ENCODE peak calls at places on chromosomes 6 and 20, in nine cellular contexts. A is endothelial cell; L is AG04449; J is CD8-positive, alpha-beta T cell; G is bronchial epithelial cell; N is neural crest cell; I is kidney; E is retinal pigment epithelial cell; Y is PC-3. Q is an unnamed sample.

GRCh38 chr6:146028250-146028789 is 542 bp upstream of the GRM1 start:
- DNase-seq in A (peak; percentile 91), L (no peak), J (peak; percentile 5), G (peak; percentile 32), N (peak; percentile 80), I (peak; percentile 75), E (peak; percentile 20), Y (peak; percentile 41), Q (peak; percentile 34)

GRCh38 chr20:57259179-57260021 is 7.0 kb downstream of the BMP7 start:
- DNase-seq in A (no peak), L (no peak), J (no peak), G (no peak), N (no peak), I (no peak), E (no peak), Y (no peak), Q (no peak)

GRCh38 chr20:23291575-23292240 is 58.9 kb upstream of the NXT1 start:
- DNase-seq in A (no peak), L (peak; percentile 14), J (no peak), G (no peak), N (no peak), I (no peak), E (no peak), Y (no peak), Q (no peak)

GRCh38 chr6:139881728-139882211 is 507.3 kb upstream of the CITED2 start:
- DNase-seq in A (peak; percentile 45), L (no peak), J (no peak), G (peak; percentile 45), N (peak; percentile 43), I (no peak), E (no peak), Y (peak; percentile 54), Q (peak; percentile 23)

GRCh38 chr6:104768906-104769305 is 90.8 kb downstream of the HACE1 start:
- DNase-seq in A (no peak), L (no peak), J (no peak), G (no peak), N (no peak), I (no peak), E (no peak), Y (no peak), Q (no peak)

GRCh38 chr6:71134929-71135642 is 153.5 kb upstream of the OGFRL1 start:
- DNase-seq in A (no peak), L (no peak), J (no peak), G (no peak), N (no peak), I (no peak), E (no peak), Y (no peak), Q (no peak)

GRCh38 chr6:54010340-54011276 is 100.6 kb upstream of the MLIP start:
- DNase-seq in A (no peak), L (no peak), J (no peak), G (no peak), N (no peak), I (no peak), E (no peak), Y (peak; percentile 34), Q (no peak)

GRCh38 chr6:27138837-27139752 is 108.4 kb upstream of the PRSS16 start:
- DNase-seq in A (peak; percentile 37), L (no peak), J (peak; percentile 38), G (no peak), N (peak; percentile 66), I (peak; percentile 82), E (no peak), Y (no peak), Q (peak; percentile 56)

GRCh38 chr6:35729722-35730121 is 7.1 kb upstream of the ARMC12 start:
- DNase-seq in A (no peak), L (no peak), J (no peak), G (no peak), N (no peak), I (no peak), E (no peak), Y (no peak), Q (no peak)

GRCh38 chr6:35730745-35731413 is 6.0 kb upstream of the ARMC12 start:
- DNase-seq in A (no peak), L (no peak), J (no peak), G (no peak), N (no peak), I (no peak), E (no peak), Y (no peak), Q (no peak)

GRCh38 chr6:35731414-35731735 is 5.5 kb upstream of the ARMC12 start:
- DNase-seq in A (peak; percentile 86), L (no peak), J (peak; percentile 95), G (peak; percentile 47), N (peak; percentile 94), I (peak; percentile 99), E (peak; percentile 64), Y (peak; percentile 68), Q (peak; percentile 97)

GRCh38 chr6:35733633-35734032 is 3.2 kb upstream of the ARMC12 start:
- DNase-seq in A (no peak), L (no peak), J (no peak), G (no peak), N (no peak), I (no peak), E (no peak), Y (no peak), Q (no peak)

DNA sequence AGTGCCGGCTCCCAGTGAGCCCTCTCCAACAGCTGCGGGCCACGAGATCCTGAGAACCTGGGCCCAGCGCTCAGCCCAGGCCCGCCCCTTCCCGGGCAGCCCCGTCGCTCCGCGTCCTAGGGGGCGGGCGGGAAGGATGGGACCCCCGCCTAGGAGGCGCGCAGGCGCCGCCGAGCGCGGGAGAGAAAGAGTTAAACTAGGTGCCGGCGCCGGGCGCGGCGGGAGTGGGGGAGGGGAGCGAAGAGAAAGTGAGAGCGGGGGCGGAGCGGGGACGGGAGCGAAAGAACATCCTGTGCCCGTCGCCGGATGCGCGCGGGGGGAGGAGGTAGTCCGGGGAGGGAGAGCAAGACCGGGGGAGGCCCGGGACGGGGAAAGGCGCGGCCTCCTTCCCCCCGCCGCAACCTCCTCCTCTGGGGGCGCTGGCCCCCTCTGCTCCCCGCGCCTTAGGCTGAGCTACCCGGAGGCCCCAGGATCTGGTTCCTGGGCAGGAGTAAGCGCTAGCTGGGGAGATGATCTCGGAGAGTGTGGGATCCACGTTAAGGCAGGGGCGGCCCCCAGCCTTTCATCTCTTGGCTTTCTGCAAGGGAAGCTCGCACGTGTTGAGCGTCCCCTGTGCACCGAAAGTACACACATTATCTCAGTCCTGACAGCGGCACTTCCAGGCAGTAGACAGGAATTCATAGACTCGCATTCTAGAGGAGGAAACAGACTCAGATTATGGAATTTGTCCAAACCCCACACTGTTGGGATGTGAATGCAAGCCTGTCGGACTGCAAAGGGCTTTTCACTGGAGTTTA is 4.9 kb upstream of the ARMC12 start:
- DNase-seq in A (peak; percentile 76), L (peak; percentile 29), J (peak; percentile 95), G (peak; percentile 79), N (peak; percentile 87), I (peak; percentile 99), E (peak; percentile 59), Y (peak; percentile 82), Q (peak; percentile 88)
- TF ChIP-seq CTCF in A (no peak), L (no peak), J (peak; percentile 17), G (no peak), N (no peak), I (no peak), E (no peak), Y (peak; percentile 10), Q (no peak)

GRCh38 chr6:117906905-117907599 is at the start of gene SLC35F1:
- DNase-seq in A (peak; percentile 66), L (no peak), J (no peak), G (no peak), N (peak; percentile 84), I (peak; percentile 71), E (no peak), Y (no peak), Q (peak; percentile 87)
- TF ChIP-seq CTCF in A (peak; percentile 35), L (peak; percentile 44), J (no peak), G (peak; percentile 37), N (peak; percentile 76), I (peak; percentile 21), E (peak; percentile 57), Y (peak; percentile 26), Q (peak; percentile 50)

GRCh38 chr6:75089921-75090320 is 115.9 kb downstream of the COL12A1 start:
- DNase-seq in A (no peak), L (no peak), J (no peak), G (no peak), N (no peak), I (peak; percentile 54), E (no peak), Y (no peak), Q (no peak)

GRCh38 chr6:75096986-75097385 is 108.9 kb downstream of the COL12A1 start:
- DNase-seq in A (no peak), L (no peak), J (no peak), G (no peak), N (no peak), I (no peak), E (no peak), Y (no peak), Q (no peak)

GRCh38 chr6:75098709-75099108 is 107.1 kb downstream of the COL12A1 start:
- DNase-seq in A (no peak), L (peak; percentile 86), J (no peak), G (peak; percentile 68), N (no peak), I (peak; percentile 81), E (peak; percentile 93), Y (peak; percentile 81), Q (no peak)

GRCh38 chr6:75090574-75090973 is 115.3 kb downstream of the COL12A1 start:
- DNase-seq in A (no peak), L (no peak), J (no peak), G (no peak), N (no peak), I (no peak), E (no peak), Y (no peak), Q (no peak)

DNA sequence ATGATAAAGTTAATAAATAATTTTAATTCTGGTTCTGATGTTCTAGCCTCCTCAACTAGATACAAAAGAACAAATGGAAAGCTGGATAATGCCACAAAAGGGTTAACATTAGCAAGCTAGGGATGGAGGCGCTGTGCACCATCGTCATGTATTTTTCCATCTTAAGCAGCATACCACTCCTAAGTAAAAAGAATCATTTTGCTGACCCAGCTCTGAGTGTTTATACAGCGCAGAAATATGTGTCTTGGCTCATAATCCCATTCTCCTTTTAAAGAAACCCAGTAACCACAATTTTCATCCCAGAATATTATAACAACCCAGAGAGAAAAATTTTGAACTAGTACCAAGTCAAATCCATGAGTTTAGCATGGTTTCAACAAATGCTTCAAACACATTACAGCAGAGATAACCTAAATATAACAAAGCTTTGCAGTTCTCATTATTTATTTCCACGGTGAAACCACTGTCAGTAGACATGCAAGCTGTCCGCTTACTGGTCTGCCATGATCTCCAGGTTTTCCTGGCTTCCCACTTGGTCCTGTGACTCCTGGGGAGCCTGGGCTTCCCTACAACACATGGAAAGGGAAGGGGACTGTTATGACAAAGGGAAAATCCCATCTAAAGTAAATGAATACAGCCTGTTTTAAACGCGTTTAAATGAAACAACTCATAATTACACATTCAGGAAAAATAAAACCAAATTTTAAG is 111.1 kb downstream of the COL12A1 start:
- DNase-seq in A (no peak), L (peak; percentile 76), J (no peak), G (no peak), N (no peak), I (no peak), E (peak; percentile 86), Y (no peak), Q (no peak)
- TF ChIP-seq CTCF in A (no peak), L (peak; percentile 37), J (no peak), G (no peak), N (no peak), I (no peak), E (peak; percentile 20), Y (no peak), Q (no peak)

GRCh38 chr6:563863-564262 is 93.0 kb downstream of the HUS1B start:
- DNase-seq in A (no peak), L (no peak), J (no peak), G (no peak), N (no peak), I (no peak), E (no peak), Y (no peak), Q (no peak)

GRCh38 chr6:558959-559358 is 97.9 kb downstream of the HUS1B start:
- DNase-seq in A (no peak), L (no peak), J (no peak), G (no peak), N (no peak), I (no peak), E (no peak), Y (no peak), Q (no peak)

GRCh38 chr6:562052-562676 is 94.7 kb downstream of the HUS1B start:
- DNase-seq in A (no peak), L (no peak), J (no peak), G (no peak), N (no peak), I (peak; percentile 66), E (no peak), Y (no peak), Q (no peak)

GRCh38 chr6:558089-558488 is 98.8 kb downstream of the HUS1B start:
- DNase-seq in A (no peak), L (no peak), J (no peak), G (no peak), N (no peak), I (no peak), E (no peak), Y (peak; percentile 22), Q (no peak)
- TF ChIP-seq CTCF in A (no peak), L (no peak), J (no peak), G (no peak), N (peak; percentile 39), I (no peak), E (peak; percentile 33), Y (peak; percentile 59), Q (no peak)